ENCODE peak calls at places on chromosomes 13 and 19, in six cellular contexts. L, F, N, E, V and U are unnamed samples.

GRCh38 chr19:35040826-35041547 is 534 bp upstream of the HPN start:
- DNase-seq in N (peak), L (no peak), V (no peak), F (no peak), E (no peak), U (no peak)

GRCh38 chr13:109155301-109155761 is 525.9 kb downstream of the MYO16 start:
- DNase-seq in F (no peak), V (peak), E (no peak), L (no peak), N (no peak), U (peak)

GRCh38 chr19:9528757-9529336 is 9.6 kb downstream of the ZNF426 start:
- DNase-seq in E (no peak), L (no peak), V (peak), N (no peak), F (peak), U (peak)

GRCh38 chr19:38321646-38322323 is 2.1 kb downstream of the KCNK6 start:
- DNase-seq in N (peak), E (no peak), L (no peak), F (no peak), V (peak), U (peak)

GRCh38 chr19:3607398-3608078 is 863 bp upstream of the TBXA2R start:
- DNase-seq in E (no peak), F (peak), N (peak), L (no peak), V (peak), U (peak)

GRCh38 chr19:32824906-32825608 is 44.5 kb downstream of the SLC7A9 start:
- DNase-seq in E (no peak), F (peak), N (no peak), V (no peak), L (no peak), U (no peak)

GRCh38 chr13:34419025-34419424 is 523.0 kb upstream of the NBEA start:
- DNase-seq in E (no peak), V (no peak), L (no peak), F (no peak), N (no peak), U (no peak)

GRCh38 chr19:13281567-13282291 is 131.5 kb downstream of the IER2 start:
- DNase-seq in V (no peak), E (no peak), N (no peak), L (no peak), F (no peak), U (peak)

GRCh38 chr13:49935171-49936084 is 712 bp downstream of the SPRYD7 start:
- DNase-seq in F (peak), N (no peak), E (peak), L (no peak), V (peak), U (peak)

GRCh38 chr19:49333426-49334288 is 1.5 kb upstream of the CD37 start:
- DNase-seq in L (peak), E (peak), F (no peak), V (no peak), N (peak), U (peak)

GRCh38 chr19:16226184-16226591 is 28.5 kb downstream of the AP1M1 start:
- DNase-seq in V (no peak), E (no peak), N (no peak), F (no peak), L (no peak), U (no peak)

GRCh38 chr19:21084343-21084742 is 2.3 kb downstream of the ZNF714 start:
- DNase-seq in L (no peak), F (peak), E (peak), V (peak), N (no peak), U (peak)

GRCh38 chr13:110923086-110923485 is 8.2 kb upstream of the ANKRD10 start:
- DNase-seq in F (no peak), V (no peak), N (no peak), L (no peak), E (no peak), U (no peak)

GRCh38 chr13:42266464-42266863 is 5.5 kb upstream of the AKAP11 start:
- DNase-seq in F (peak), L (no peak), V (peak), E (no peak), N (no peak), U (peak)

GRCh38 chr13:23796546-23796945 is 92.7 kb downstream of the MIPEP start:
- DNase-seq in N (no peak), F (no peak), E (no peak), V (peak), L (no peak), U (no peak)

GRCh38 chr13:98240974-98241373 is 63.9 kb upstream of the RNF113B start:
- DNase-seq in F (no peak), N (no peak), E (no peak), L (no peak), V (no peak), U (no peak)

GRCh38 chr19:18233224-18233825 is 7.1 kb upstream of the PDE4C start:
- DNase-seq in E (peak), V (peak), F (peak), L (no peak), N (peak), U (peak)

GRCh38 chr19:17389957-17390664 is 3.9 kb downstream of the CCDC194 start:
- DNase-seq in N (no peak), E (no peak), V (no peak), L (no peak), F (no peak), U (no peak)

GRCh38 chr19:49222528-49222927 is 64.9 kb downstream of the TRPM4 start:
- DNase-seq in F (no peak), V (no peak), N (no peak), E (no peak), L (no peak), U (no peak)

GRCh38 chr13:30593001-30593400 is 24.7 kb upstream of the USPL1 start:
- DNase-seq in L (no peak), N (no peak), V (no peak), E (no peak), F (no peak), U (no peak)

GRCh38 chr19:32357720-32358119 is 12.3 kb downstream of the ZNF507 start:
- DNase-seq in F (no peak), V (no peak), E (no peak), N (no peak), L (no peak), U (peak)

GRCh38 chr13:88979465-88980180 is 1308.5 kb downstream of the SLITRK5 start:
- DNase-seq in F (no peak), L (no peak), N (no peak), V (peak), E (no peak), U (no peak)

GRCh38 chr13:100394005-100394695 is 194.4 kb downstream of the GGACT start:
- DNase-seq in F (peak), N (no peak), V (peak), L (no peak), E (no peak), U (peak)

GRCh38 chr13:106530209-106530906 is 5.1 kb downstream of the EFNB2 start:
- DNase-seq in V (no peak), E (no peak), N (no peak), F (no peak), L (no peak), U (no peak)

GRCh38 chr13:51781246-51782022 is 22.5 kb downstream of the DHRS12 start:
- DNase-seq in F (peak), N (no peak), L (no peak), E (no peak), V (peak), U (peak)

GRCh38 chr13:75738841-75739240 is 102.7 kb downstream of the LMO7 start:
- DNase-seq in N (no peak), F (no peak), V (no peak), L (no peak), E (no peak), U (no peak)

GRCh38 chr19:28862238-28862637 is 350.7 kb downstream of the UQCRFS1 start:
- DNase-seq in L (no peak), N (no peak), V (no peak), E (no peak), F (no peak), U (peak)

GRCh38 chr19:53971608-53972007 is 8.9 kb downstream of the CACNG8 start:
- DNase-seq in E (no peak), L (no peak), N (no peak), F (no peak), V (no peak), U (no peak)

GRCh38 chr13:80989241-80989640 is 648.3 kb upstream of the SPRY2 start:
- DNase-seq in F (no peak), E (no peak), L (no peak), V (no peak), N (no peak), U (no peak)